ENCODE peak calls at places on chromosomes 4 and X, in ten cellular contexts. E is stomach; Z is A549; S is aorta; Y is H9; T is colonic mucosa; G is hepatocyte; Q is CD4-positive, CD25-positive, alpha-beta regulatory T cell; I is GM23338; W is tibial nerve. J is an unnamed sample. For H3K4me1, the result is how much of the 10 kb centered on the place peaks cover.

GRCh38 chr4:119729815-119730643 is 101.4 kb upstream of the PDE5A start:
- DNase-seq in E (peak), Z (peak), S (peak), Y (no peak), T (peak), G (peak), Q (no peak), I (no peak), W (no peak), J (no peak)

GRCh38 chrX:103464071-103464773 is 55.1 kb downstream of the RAB40A start:
- DNase-seq in E (no peak), Z (peak), S (no peak), Y (peak), T (no peak), G (peak), Q (peak), I (peak), W (peak), J (peak)

GRCh38 chr4:10013722-10014121 is 7.6 kb downstream of the SLC2A9 start:
- DNase-seq in E (peak), Z (no peak), S (no peak), Y (peak), T (peak), G (peak), Q (no peak), I (peak), W (no peak), J (no peak)

GRCh38 chr4:72505314-72505744 is 63.7 kb downstream of the ADAMTS3 start:
- DNase-seq in E (no peak), Z (no peak), S (no peak), Y (peak), T (no peak), G (peak), Q (no peak), I (peak), W (no peak), J (no peak)

GRCh38 chr4:100295792-100296191 is 105.5 kb upstream of the DDIT4L start:
- DNase-seq in E (no peak), Z (no peak), S (no peak), Y (no peak), T (no peak), G (no peak), Q (no peak), I (no peak), W (no peak), J (no peak)

GRCh38 chrX:83145910-83146309 is 362.2 kb upstream of the POU3F4 start:
- DNase-seq in E (no peak), Z (no peak), S (no peak), Y (no peak), T (no peak), G (no peak), Q (no peak), I (no peak), W (no peak), J (no peak)

GRCh38 chr4:9999956-10000551 is 21.2 kb downstream of the SLC2A9 start:
- DNase-seq in E (no peak), Z (no peak), S (no peak), Y (no peak), T (no peak), G (no peak), Q (no peak), I (no peak), W (no peak), J (no peak)

GRCh38 chrX:129772796-129773431 is 6.8 kb upstream of the SASH3 start:
- DNase-seq in E (peak), Z (no peak), S (peak), Y (no peak), T (peak), G (no peak), Q (peak), I (peak), W (peak), J (peak)

GRCh38 chrX:17547658-17548057 is 172.7 kb downstream of the NHS start:
- DNase-seq in E (peak), Z (peak), S (peak), Y (no peak), T (peak), G (peak), Q (no peak), I (no peak), W (no peak), J (no peak)

GRCh38 chr4:183721207-183722081 is 62.4 kb downstream of the TRAPPC11 start:
- DNase-seq in E (peak), Z (peak), S (peak), Y (peak), T (peak), G (peak), Q (no peak), I (peak), W (no peak), J (peak)

GRCh38 chrX:100819534-100819836 is 706 bp upstream of the CSTF2 start:
- DNase-seq in E (no peak), Z (no peak), S (no peak), Y (peak), T (no peak), G (no peak), Q (no peak), I (peak), W (no peak), J (no peak)

GRCh38 chrX:67545772-67546495 is 2.1 kb downstream of the AR start:
- DNase-seq in E (no peak), Z (no peak), S (peak), Y (peak), T (no peak), G (peak), Q (no peak), I (peak), W (no peak), J (no peak)

GRCh38 chrX:20789103-20789502 is 522.4 kb upstream of the RPS6KA3 start:
- DNase-seq in E (no peak), Z (no peak), S (no peak), Y (no peak), T (no peak), G (peak), Q (no peak), I (no peak), W (no peak), J (no peak)

GRCh38 chr4:151627491-151627890 is 133.3 kb downstream of the GATB start:
- DNase-seq in E (no peak), Z (no peak), S (no peak), Y (no peak), T (no peak), G (no peak), Q (no peak), I (no peak), W (no peak), J (no peak)

GRCh38 chrX:10156199-10157031 is at the start of gene CLCN4:
- DNase-seq in E (peak), Z (peak), S (peak), Y (peak), T (peak), G (peak), Q (no peak), I (peak), W (peak), J (no peak)

GRCh38 chrX:31240982-31241381 is 169.1 kb upstream of the FTHL17 start:
- DNase-seq in E (no peak), Z (no peak), S (no peak), Y (no peak), T (no peak), G (no peak), Q (no peak), I (no peak), W (no peak), J (no peak)

GRCh38 chr4:62133977-62134376 is 933.9 kb downstream of the ADGRL3 start:
- DNase-seq in E (no peak), Z (no peak), S (no peak), Y (no peak), T (no peak), G (no peak), Q (no peak), I (no peak), W (no peak), J (no peak)

GRCh38 chr4:25927361-25928040 is 13.5 kb downstream of the SMIM20 start:
- DNase-seq in E (no peak), Z (no peak), S (no peak), Y (no peak), T (no peak), G (no peak), Q (no peak), I (no peak), W (no peak), J (no peak)

GRCh38 chr4:6906046-6906445 is 3.6 kb upstream of the TBC1D14 start:
- DNase-seq in E (peak), Z (no peak), S (peak), Y (no peak), T (no peak), G (no peak), Q (no peak), I (no peak), W (no peak), J (no peak)

GRCh38 chrX:31126205-31126604 is 54.4 kb upstream of the FTHL17 start:
- DNase-seq in E (no peak), Z (no peak), S (no peak), Y (no peak), T (no peak), G (no peak), Q (no peak), I (peak), W (no peak), J (no peak)

GRCh38 chr4:138401330-138401729 is 159.2 kb upstream of the SLC7A11 start:
- DNase-seq in E (peak), Z (no peak), S (peak), Y (no peak), T (no peak), G (peak), Q (no peak), I (no peak), W (no peak), J (no peak)

GRCh38 chrX:71989768-71990167 is 79.1 kb downstream of the NHSL2 start:
- DNase-seq in E (no peak), Z (no peak), S (peak), Y (no peak), T (no peak), G (no peak), Q (no peak), I (no peak), W (peak), J (no peak)

GRCh38 chr4:154414796-154415195 is 76.8 kb downstream of the DCHS2 start:
- DNase-seq in E (no peak), Z (no peak), S (no peak), Y (no peak), T (no peak), G (no peak), Q (no peak), I (no peak), W (no peak), J (no peak)

GRCh38 chr4:176238157-176238608 is 30.8 kb downstream of the ASB5 start:
- DNase-seq in E (no peak), Z (no peak), S (no peak), Y (no peak), T (no peak), G (peak), Q (no peak), I (no peak), W (no peak), J (no peak)

GRCh38 chr4:179755322-179755721 is 2313.1 kb upstream of the AGA start:
- DNase-seq in E (no peak), Z (no peak), S (no peak), Y (no peak), T (no peak), G (no peak), Q (no peak), I (peak), W (no peak), J (no peak)

GRCh38 chr4:23903859-23904438 is 14.1 kb upstream of the PPARGC1A start:
- DNase-seq in E (peak), Z (no peak), S (no peak), Y (no peak), T (no peak), G (peak), Q (no peak), I (no peak), W (peak), J (no peak)

GRCh38 chr4:24032371-24032989 is 142.6 kb upstream of the PPARGC1A start:
- DNase-seq in E (peak), Z (no peak), S (no peak), Y (no peak), T (no peak), G (peak), Q (no peak), I (peak), W (no peak), J (no peak)

GRCh38 chrX:10164879-10165278 is 8.1 kb downstream of the CLCN4 start:
- DNase-seq in E (no peak), Z (no peak), S (no peak), Y (no peak), T (no peak), G (no peak), Q (no peak), I (no peak), W (no peak), J (no peak)

GRCh38 chr4:26263165-26263564 is 57.6 kb upstream of the RBPJ start:
- DNase-seq in E (no peak), Z (no peak), S (no peak), Y (peak), T (peak), G (peak), Q (no peak), I (peak), W (no peak), J (no peak)

GRCh38 chrX:124555036-124555595 is 208.8 kb downstream of the SH2D1A start:
- DNase-seq in E (no peak), Z (no peak), S (no peak), Y (no peak), T (no peak), G (peak), Q (no peak), I (no peak), W (no peak), J (no peak)

GRCh38 chrX:20224814-20225487 is 41.8 kb downstream of the RPS6KA3 start:
- DNase-seq in E (no peak), Z (no peak), S (no peak), Y (no peak), T (no peak), G (no peak), Q (no peak), I (peak), W (no peak), J (no peak)

GRCh38 chr4:44146516-44146915 is 302.1 kb downstream of the KCTD8 start:
- DNase-seq in E (no peak), Z (no peak), S (no peak), Y (no peak), T (no peak), G (no peak), Q (no peak), I (no peak), W (no peak), J (no peak)

GRCh38 chr4:155005395-155006087 is 202.9 kb upstream of the NPY2R start:
- DNase-seq in E (no peak), Z (no peak), S (no peak), Y (no peak), T (no peak), G (peak), Q (no peak), I (no peak), W (no peak), J (no peak)

GRCh38 chr4:153205757-153206156 is 1.5 kb downstream of the TRIM2 start:
- DNase-seq in E (peak), Z (no peak), S (no peak), Y (peak), T (peak), G (peak), Q (no peak), I (peak), W (no peak), J (no peak)

GRCh38 chr4:182749768-182750167 is 167.4 kb downstream of the DCTD start:
- DNase-seq in E (no peak), Z (no peak), S (no peak), Y (no peak), T (no peak), G (no peak), Q (no peak), I (no peak), W (no peak), J (no peak)

GRCh38 chrX:153689654-153690465 is 2.1 kb downstream of the SLC6A8 start:
- DNase-seq in E (no peak), Z (no peak), S (no peak), Y (peak), T (no peak), G (no peak), Q (no peak), I (no peak), W (no peak), J (no peak)

GRCh38 chr4:22921891-22922290 is 229.2 kb downstream of the GBA3 start:
- DNase-seq in E (no peak), Z (no peak), S (no peak), Y (no peak), T (no peak), G (no peak), Q (no peak), I (no peak), W (no peak), J (no peak)

DNA sequence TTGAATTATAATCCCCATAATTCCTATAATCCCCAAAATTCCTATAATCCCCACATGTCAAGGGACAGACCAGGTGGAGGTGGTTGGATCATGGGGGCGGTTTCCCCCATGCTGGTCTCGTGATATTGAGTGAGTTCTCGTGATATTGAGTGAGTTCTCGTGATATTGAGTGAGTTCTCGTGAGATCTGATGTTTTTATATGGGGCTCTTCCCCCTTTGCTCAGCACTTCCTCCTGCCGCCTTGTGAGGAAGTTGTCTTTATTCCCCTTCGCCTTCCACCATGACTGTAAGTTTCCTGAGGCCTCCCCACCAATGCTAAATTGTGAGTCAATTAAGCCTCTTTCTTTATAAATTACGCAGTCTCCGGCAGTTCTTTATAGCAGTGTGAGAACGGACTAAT is 36.6 kb upstream of the GPR78 start:
- DNase-seq in E (no peak), Z (no peak), S (no peak), Y (no peak), T (no peak), G (no peak), Q (no peak), I (no peak), W (no peak), J (no peak)
- H3K4me1 ChIP-seq in E (under half), Z (under half), S (under half), Y (under half), T (under half), G (under half), Q (under half), I (under half), W (under half), J (under half)

DNA sequence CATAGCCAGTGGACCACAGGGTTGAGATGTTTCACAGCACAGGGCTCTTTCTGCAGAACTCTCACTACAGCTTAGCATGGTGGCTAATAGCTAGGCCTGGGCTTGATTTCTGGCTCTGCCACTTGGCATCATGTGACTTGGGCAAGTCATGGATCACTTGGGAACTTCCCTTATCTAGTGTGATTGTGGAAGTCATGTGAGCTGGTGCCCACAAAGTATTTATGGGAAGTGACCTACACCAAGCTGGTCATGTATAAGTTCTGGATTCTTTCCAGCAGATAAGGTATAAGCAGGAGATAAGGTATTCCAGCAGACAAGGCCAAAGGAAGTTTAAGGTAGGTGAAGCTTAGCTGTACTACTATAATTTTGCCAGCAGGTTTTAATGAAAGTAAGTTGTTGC is 61.0 kb downstream of the REELD1 start:
- DNase-seq in E (peak), Z (no peak), S (no peak), Y (no peak), T (peak), G (peak), Q (no peak), I (no peak), W (no peak), J (no peak)
- H3K27ac ChIP-seq in E (peak), Z (no peak), S (no peak), Y (no peak), T (no peak), G (no peak), Q (no peak), I (no peak), W (no peak), J (no peak)

GRCh38 chrX:9037296-9037695 is 3.4 kb upstream of the FAM9B start:
- DNase-seq in E (no peak), Z (no peak), S (no peak), Y (no peak), T (no peak), G (no peak), Q (no peak), I (no peak), W (no peak), J (no peak)
- H3K4me1 ChIP-seq in E (under half), Z (under half), S (under half), Y (under half), T (under half), G (under half), Q (under half), I (under half), W (under half), J (under half)

DNA sequence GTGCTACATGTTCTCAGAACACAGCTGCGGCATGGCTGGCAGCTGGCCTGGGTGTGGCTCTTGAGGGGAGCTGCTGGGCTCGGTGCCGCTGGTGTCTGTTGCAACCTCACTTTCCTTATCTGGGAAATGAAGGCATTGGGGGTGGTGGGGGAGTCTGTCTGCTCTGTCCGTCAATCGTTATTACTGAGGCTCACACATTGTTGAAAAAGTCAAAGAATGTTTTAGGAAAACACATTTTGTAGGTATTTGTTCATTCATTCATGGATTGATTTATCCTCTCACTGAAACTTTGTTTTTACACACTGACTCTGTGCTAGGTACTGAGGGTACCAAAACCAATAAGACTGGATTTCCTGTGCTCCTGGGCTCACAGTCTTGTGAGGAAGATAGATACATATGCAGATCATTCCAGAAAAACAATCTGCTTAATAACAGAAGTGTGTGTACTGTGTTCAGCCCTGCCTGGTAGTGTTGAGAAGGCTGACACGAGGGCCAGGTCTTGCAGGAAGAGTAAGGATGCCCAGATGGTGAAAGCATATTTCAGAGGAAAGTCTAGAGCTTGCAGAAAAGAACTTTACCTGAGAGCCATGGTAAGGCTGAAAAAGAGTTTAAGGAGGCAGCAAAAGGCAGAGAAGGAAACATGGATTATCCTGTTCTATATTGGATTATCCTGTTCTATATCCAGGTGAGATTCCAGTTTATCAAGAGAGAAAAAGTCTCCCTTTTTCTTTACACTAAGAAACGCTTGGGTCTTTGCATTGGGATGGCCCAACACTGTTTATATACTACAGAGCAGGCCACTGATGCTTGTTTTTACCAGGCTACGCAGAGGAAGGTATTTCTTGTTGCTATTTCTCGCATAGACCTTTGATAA is 217.8 kb downstream of the PTTG2 start:
- DNase-seq in E (peak), Z (no peak), S (peak), Y (no peak), T (peak), G (no peak), Q (no peak), I (no peak), W (peak), J (peak)
- H3K27ac ChIP-seq in E (peak), Z (peak), S (no peak), Y (no peak), T (no peak), G (peak), Q (no peak), I (no peak), W (peak), J (no peak)

GRCh38 chrX:2697306-2697705 is 6.2 kb downstream of the CD99 start:
- DNase-seq in E (no peak), Z (no peak), S (no peak), Y (no peak), T (no peak), G (no peak), Q (no peak), I (no peak), W (no peak), J (no peak)
- H3K4me1 ChIP-seq in E (under half), Z (under half), S (under half), Y (under half), T (under half), G (under half), Q (half or more), I (under half), W (half or more), J (half or more)

DNA sequence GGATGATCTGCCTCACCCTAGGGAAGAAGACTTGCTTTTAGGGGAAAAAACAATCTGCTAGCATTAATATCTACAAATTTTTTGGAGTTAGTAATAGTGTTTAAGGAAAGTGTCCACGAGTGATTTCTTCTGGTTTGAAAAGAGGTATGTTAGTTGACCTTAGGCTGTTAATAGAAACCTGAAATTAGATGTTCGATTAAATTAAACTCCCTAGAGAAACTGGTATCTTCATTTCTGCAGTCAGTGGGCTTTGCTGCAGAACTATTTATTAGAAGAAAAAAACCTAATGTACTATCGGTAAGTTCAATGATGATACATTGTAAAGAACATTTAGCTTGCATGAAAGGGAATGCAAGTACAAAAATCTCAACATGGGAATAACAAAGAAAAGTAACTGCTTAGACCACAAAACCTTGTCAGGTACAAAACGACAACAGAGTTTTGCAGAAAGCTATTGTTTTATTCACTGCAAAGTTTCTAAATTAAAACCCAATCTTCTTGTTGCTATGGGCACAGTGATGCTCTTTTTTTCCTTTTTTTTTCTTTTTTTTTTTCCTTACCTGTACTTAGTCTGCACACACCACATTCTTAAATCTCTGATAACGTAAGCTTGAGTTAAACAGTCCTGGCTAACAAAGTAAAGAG is 2.0 kb downstream of the KLF3 start:
- DNase-seq in E (no peak), Z (no peak), S (no peak), Y (no peak), T (no peak), G (no peak), Q (no peak), I (no peak), W (no peak), J (no peak)
- H3K27ac ChIP-seq in E (peak), Z (peak), S (no peak), Y (no peak), T (peak), G (peak), Q (peak), I (peak), W (peak), J (peak)